ENCODE peak calls at places on chromosomes 12 and 14, in four cellular contexts. S, O, C and T are unnamed samples.

GRCh38 chr14:68791078-68791983 is 1.5 kb downstream of the ZFP36L1 start:
- DNase-seq in S (peak; percentile 41), O (no peak), C (peak; percentile 63), T (no peak)

GRCh38 chr14:74891870-74892269 is 10.2 kb downstream of the DLST start:
- DNase-seq in S (no peak), O (no peak), C (no peak), T (no peak)

GRCh38 chr12:26787125-26787495 is 45.9 kb downstream of the ITPR2 start:
- DNase-seq in S (peak; percentile 88), O (peak; percentile 63), C (no peak), T (no peak)

GRCh38 chr12:17666641-17667324 is 423.2 kb downstream of the RERGL start:
- DNase-seq in S (no peak), O (no peak), C (no peak), T (no peak)

GRCh38 chr14:102097441-102098135 is 10.7 kb upstream of the HSP90AA1 start:
- DNase-seq in S (peak; percentile 71), O (no peak), C (no peak), T (no peak)

GRCh38 chr14:68787235-68787727 is 5.6 kb downstream of the ZFP36L1 start:
- DNase-seq in S (no peak), O (no peak), C (no peak), T (no peak)

GRCh38 chr14:84519836-84520235 is 1010.1 kb upstream of the FLRT2 start:
- DNase-seq in S (no peak), O (no peak), C (no peak), T (no peak)

GRCh38 chr12:100185361-100185894 is 15.2 kb upstream of the ACTR6 start:
- DNase-seq in S (no peak), O (no peak), C (no peak), T (no peak)

GRCh38 chr12:30725739-30726138 is 29.0 kb downstream of the CAPRIN2 start:
- DNase-seq in S (peak; percentile 67), O (peak; percentile 72), C (peak; percentile 69), T (no peak)

GRCh38 chr14:63508033-63508432 is 35.1 kb downstream of the PPP2R5E start:
- DNase-seq in S (no peak), O (no peak), C (no peak), T (no peak)

GRCh38 chr14:48250575-48250974 is 575.2 kb upstream of the MDGA2 start:
- DNase-seq in S (no peak), O (no peak), C (peak; percentile 15), T (no peak)

GRCh38 chr14:58166005-58166983 is 14.3 kb upstream of the ARMH4 start:
- DNase-seq in S (peak; percentile 99), O (peak; percentile 95), C (peak; percentile 89), T (peak; percentile 48)

GRCh38 chr12:89250213-89250612 is 102.1 kb downstream of the DUSP6 start:
- DNase-seq in S (no peak), O (no peak), C (no peak), T (no peak)

GRCh38 chr12:1933342-1933992 is 15.0 kb upstream of the CACNA2D4 start:
- DNase-seq in S (no peak), O (no peak), C (no peak), T (no peak)

GRCh38 chr12:7628401-7628961 is 37.2 kb downstream of the APOBEC1 start:
- DNase-seq in S (no peak), O (no peak), C (no peak), T (no peak)

GRCh38 chr14:45149602-45150001 is 13.9 kb downstream of the FANCM start:
- DNase-seq in S (no peak), O (no peak), C (no peak), T (no peak)

GRCh38 chr14:88554458-88555286 is at the start of gene PTPN21:
- DNase-seq in S (peak; percentile 81), O (peak; percentile 51), C (peak; percentile 66), T (no peak)

GRCh38 chr12:110245278-110245868 is 35.7 kb upstream of the ATP2A2 start:
- DNase-seq in S (peak; percentile 69), O (no peak), C (peak; percentile 44), T (no peak)